ENCODE peak calls at places on chromosomes 11 and 22, in six cellular contexts. P, D, O, A, Z and V are unnamed samples.

GRCh38 chr22:49567894-49568750 is 259.6 kb downstream of the BRD1 start:
- DNase-seq in P (no peak), D (no peak), O (no peak), A (no peak), Z (peak), V (no peak)

GRCh38 chr11:99246199-99246598 is 225.4 kb downstream of the CNTN5 start:
- DNase-seq in P (no peak), D (no peak), O (no peak), A (no peak), Z (no peak), V (no peak)

GRCh38 chr11:78274739-78275138 is 86.0 kb downstream of the USP35 start:
- DNase-seq in P (no peak), D (no peak), O (no peak), A (no peak), Z (no peak), V (no peak)

GRCh38 chr11:74069146-74070046 is 60.5 kb upstream of the UCP3 start:
- DNase-seq in P (peak), D (no peak), O (no peak), A (no peak), Z (no peak), V (no peak)

GRCh38 chr11:119317592-119318239 is 786 bp upstream of the MCAM start:
- DNase-seq in P (no peak), D (no peak), O (no peak), A (no peak), Z (no peak), V (no peak)

GRCh38 chr11:77879218-77879617 is 58.3 kb downstream of the AAMDC start:
- DNase-seq in P (no peak), D (no peak), O (no peak), A (peak), Z (no peak), V (no peak)

GRCh38 chr11:61967924-61968757 is 707 bp upstream of the FTH1 start:
- DNase-seq in P (no peak), D (peak), O (peak), A (peak), Z (peak), V (peak)

GRCh38 chr11:12526789-12527188 is 147.4 kb upstream of the TEAD1 start:
- DNase-seq in P (peak), D (no peak), O (no peak), A (no peak), Z (no peak), V (no peak)

GRCh38 chr11:16632295-16633200 is 105.9 kb upstream of the C11orf58 start:
- DNase-seq in P (no peak), D (no peak), O (no peak), A (no peak), Z (no peak), V (no peak)

GRCh38 chr11:102712140-102712539 is 6.6 kb upstream of the MMP27 start:
- DNase-seq in P (no peak), D (no peak), O (no peak), A (no peak), Z (no peak), V (no peak)

GRCh38 chr22:45966320-45966891 is 10.6 kb downstream of the WNT7B start:
- DNase-seq in P (no peak), D (no peak), O (no peak), A (peak), Z (no peak), V (peak)

GRCh38 chr11:16169541-16169940 is 186.8 kb downstream of the SOX6 start:
- DNase-seq in P (no peak), D (no peak), O (no peak), A (no peak), Z (no peak), V (no peak)

GRCh38 chr22:28008649-28009048 is 89.6 kb upstream of the PITPNB start:
- DNase-seq in P (no peak), D (no peak), O (no peak), A (no peak), Z (no peak), V (no peak)

GRCh38 chr22:50657925-50658324 is 14.7 kb upstream of the SHANK3 start:
- DNase-seq in P (no peak), D (no peak), O (no peak), A (no peak), Z (no peak), V (no peak)

GRCh38 chr11:12900496-12900895 is 108.6 kb upstream of the RASSF10 start:
- DNase-seq in P (peak), D (no peak), O (no peak), A (no peak), Z (no peak), V (no peak)

GRCh38 chr11:17611049-17611448 is 64.0 kb downstream of the OTOG start:
- DNase-seq in P (no peak), D (no peak), O (no peak), A (no peak), Z (no peak), V (no peak)

GRCh38 chr11:74820763-74821162 is 72.1 kb downstream of the RNF169 start:
- DNase-seq in P (peak), D (no peak), O (no peak), A (no peak), Z (no peak), V (no peak)

GRCh38 chr11:12377106-12377823 is at the start of gene PARVA:
- DNase-seq in P (peak), D (no peak), O (peak), A (peak), Z (peak), V (no peak)

GRCh38 chr11:118152552-118153471 is at the start of gene SCN4B:
- DNase-seq in P (peak), D (no peak), O (peak), A (peak), Z (no peak), V (no peak)

GRCh38 chr11:35787626-35788025 is 125.1 kb downstream of the TRIM44 start:
- DNase-seq in P (peak), D (no peak), O (no peak), A (no peak), Z (no peak), V (no peak)

GRCh38 chr22:50531546-50532352 is 1.9 kb upstream of the TYMP start:
- DNase-seq in P (peak), D (peak), O (peak), A (peak), Z (peak), V (no peak)

GRCh38 chr11:15655552-15655951 is 540.8 kb downstream of the INSC start:
- DNase-seq in P (no peak), D (no peak), O (no peak), A (no peak), Z (no peak), V (no peak)

GRCh38 chr11:65526744-65527143 is 1.9 kb downstream of the SCYL1 start:
- DNase-seq in P (no peak), D (no peak), O (no peak), A (no peak), Z (no peak), V (no peak)